ENCODE peak calls at places on chromosomes 2 and 18, in seven cellular contexts. M is GM23338, X is GM23248, K is HCT116, L is PC-3, T is MM.1S, G is hepatocyte. P is an unnamed sample. For H3K9me2, the result is how much of the 10 kb centered on the place peaks cover.

GRCh38 chr2:235639387-235639786 is 145.5 kb downstream of the AGAP1 start:
- DNase-seq in G (peak), X (peak), T (no peak), M (no peak), K (no peak), L (no peak), P (no peak)

GRCh38 chr2:150485114-150485870 is 2.2 kb downstream of the RND3 start:
- DNase-seq in G (peak), M (peak), K (no peak), L (peak), T (peak), X (peak), P (peak)

GRCh38 chr2:64134813-64135212 is 9.4 kb downstream of the PELI1 start:
- DNase-seq in G (no peak), L (no peak), X (no peak), M (no peak), T (no peak), K (no peak), P (no peak)

GRCh38 chr18:69948919-69949537 is 1.4 kb upstream of the CD226 start:
- DNase-seq in X (no peak), T (peak), M (peak), K (no peak), G (no peak), L (no peak), P (no peak)

GRCh38 chr2:96145028-96145939 is at the start of gene DUSP2:
- DNase-seq in K (peak), G (peak), X (peak), L (peak), T (peak), M (peak), P (peak)

GRCh38 chr2:132923787-132924186 is 253.8 kb upstream of the LYPD1 start:
- DNase-seq in L (peak), K (no peak), M (no peak), X (peak), T (no peak), G (peak), P (no peak)

GRCh38 chr2:104050632-104051242 is 803.2 kb upstream of the POU3F3 start:
- DNase-seq in G (no peak), M (no peak), X (peak), K (no peak), T (no peak), L (no peak), P (no peak)

GRCh38 chr2:74747411-74748080 is 86.4 kb upstream of the HK2 start:
- DNase-seq in L (no peak), X (peak), G (peak), T (no peak), K (no peak), M (no peak), P (no peak)

GRCh38 chr2:173984866-173985588 is 19.9 kb upstream of the SP3 start:
- DNase-seq in K (no peak), M (no peak), G (no peak), X (no peak), T (no peak), L (no peak), P (no peak)

GRCh38 chr2:237599465-237600110 is 9.1 kb upstream of the RAB17 start:
- DNase-seq in L (no peak), T (no peak), K (no peak), G (no peak), M (no peak), X (no peak), P (no peak)

GRCh38 chr2:158999458-158999857 is 31.0 kb downstream of the TANC1 start:
- DNase-seq in M (no peak), G (no peak), L (peak), K (no peak), X (peak), T (no peak), P (no peak)

GRCh38 chr18:27778925-27779324 is 398.0 kb downstream of the CDH2 start:
- DNase-seq in M (peak), K (no peak), L (no peak), X (no peak), T (no peak), G (no peak), P (no peak)

GRCh38 chr18:48263913-48264506 is 145.2 kb downstream of the ZBTB7C start:
- DNase-seq in G (no peak), L (peak), T (no peak), K (no peak), X (peak), M (no peak), P (no peak)

GRCh38 chr2:70247364-70248144 is 874 bp downstream of the TIA1 start:
- DNase-seq in G (peak), L (peak), K (no peak), M (no peak), X (peak), T (no peak), P (no peak)

GRCh38 chr2:115305712-115306111 is 863.3 kb downstream of the DPP10 start:
- DNase-seq in L (no peak), T (no peak), G (no peak), X (no peak), M (no peak), K (no peak), P (no peak)

GRCh38 chr2:83022631-83023210 is 1436.4 kb downstream of the SUCLG1 start:
- DNase-seq in K (no peak), T (no peak), X (no peak), M (no peak), L (peak), G (no peak), P (no peak)

GRCh38 chr2:135960598-135961551 is 24.6 kb downstream of the DARS1 start:
- DNase-seq in M (peak), G (peak), T (peak), K (no peak), X (peak), L (no peak), P (no peak)

GRCh38 chr2:191357682-191358081 is 112.5 kb downstream of the MYO1B start:
- DNase-seq in X (no peak), K (no peak), G (no peak), T (no peak), M (no peak), L (no peak), P (no peak)

GRCh38 chr2:72864500-72864899 is 22.7 kb upstream of the SPR start:
- DNase-seq in X (peak), L (peak), K (no peak), T (peak), G (no peak), M (no peak), P (no peak)

GRCh38 chr2:72863046-72863445 is 24.2 kb upstream of the SPR start:
- DNase-seq in T (no peak), K (no peak), L (no peak), G (no peak), X (no peak), M (peak), P (no peak)

GRCh38 chr2:72859831-72860262 is 27.4 kb upstream of the SPR start:
- DNase-seq in M (peak), K (peak), L (peak), T (peak), X (peak), G (peak), P (peak)

GRCh38 chr2:72862239-72862988 is 24.8 kb upstream of the SPR start:
- DNase-seq in K (peak), G (peak), T (peak), M (peak), L (peak), X (peak), P (peak)
- TF ChIP-seq EZH2 in K (no peak), G (no peak), T (no peak), M (no peak), L (no peak), X (no peak), P (no peak)

DNA sequence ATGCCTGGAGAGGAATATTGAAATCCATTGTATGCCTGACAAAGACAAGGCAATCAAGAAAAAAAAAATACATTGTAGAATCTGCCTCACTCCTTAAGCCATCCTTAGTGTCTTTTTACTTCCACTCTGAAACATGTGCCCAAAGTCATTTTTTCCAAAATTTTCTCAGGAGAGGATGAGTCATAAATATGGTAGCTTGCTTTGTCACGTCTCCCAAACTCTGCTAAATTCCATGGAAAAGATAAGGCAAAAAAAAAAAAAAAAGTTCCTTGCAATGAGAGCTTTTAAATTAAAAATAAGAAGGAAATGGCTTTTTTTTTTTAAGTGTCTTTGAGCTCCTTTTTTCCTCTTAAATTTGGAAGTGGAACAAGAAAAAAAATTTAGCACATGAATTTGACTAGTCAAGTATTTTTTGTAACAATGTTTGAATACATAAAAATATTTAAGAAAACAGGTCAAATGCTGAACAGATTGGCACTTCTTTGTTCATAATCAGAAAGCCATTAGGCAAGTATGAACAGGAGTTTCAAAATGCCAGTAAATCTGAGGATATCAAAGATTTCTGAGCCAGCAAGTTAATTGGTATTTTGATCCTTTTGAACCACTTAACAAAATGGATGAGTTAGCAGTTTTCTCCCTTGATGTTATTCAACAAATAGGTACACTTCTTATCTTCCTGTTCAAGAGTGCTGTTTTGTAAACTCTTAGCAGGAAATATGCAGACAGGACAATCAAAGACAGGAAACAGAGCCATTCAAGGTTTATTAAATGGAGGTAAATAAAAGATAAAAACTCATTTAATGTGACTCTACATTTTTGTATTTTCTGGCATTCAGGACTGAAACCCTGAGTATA is 247.3 kb upstream of the SP5 start:
- DNase-seq in X (peak), K (no peak), T (peak), L (no peak), G (no peak), M (no peak), P (no peak)
- H3K9me2 ChIP-seq in X (under half), K (under half), T (under half), L (under half), G (under half), M (under half), P (under half)

GRCh38 chr2:218893349-218894167 is 12.9 kb downstream of the WNT10A start:
- DNase-seq in L (no peak), T (no peak), G (no peak), M (no peak), K (no peak), X (no peak), P (no peak)
- H3K4me2 ChIP-seq in L (peak), T (peak), G (peak), M (peak), K (peak), X (peak), P (peak)

GRCh38 chr2:30730736-30731135 is 76.5 kb downstream of the CAPN13 start:
- DNase-seq in G (no peak), L (no peak), X (no peak), M (no peak), T (no peak), K (no peak), P (no peak)
- TF ChIP-seq EZH2 in G (no peak), L (no peak), X (no peak), M (no peak), T (no peak), K (no peak), P (no peak)

DNA sequence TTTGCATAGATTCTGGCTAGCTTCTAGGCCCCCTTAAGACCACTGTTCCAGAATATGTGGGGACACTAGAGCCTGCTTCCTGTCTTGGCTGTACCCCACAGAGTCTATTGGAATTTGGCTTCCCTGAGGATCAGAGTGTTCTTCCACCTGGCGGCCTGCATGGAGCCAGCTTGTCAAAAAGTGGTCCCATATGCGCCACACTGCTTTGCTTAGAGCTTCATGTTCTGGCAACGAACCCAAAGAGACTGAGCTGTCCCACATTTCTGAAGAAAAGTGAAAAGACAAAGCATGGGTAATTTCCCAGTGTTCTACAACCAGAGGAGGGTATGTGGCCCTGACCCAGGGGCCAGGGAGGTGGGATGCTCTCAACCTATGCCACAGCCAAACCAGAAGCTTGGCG is 52.7 kb upstream of the FZD7 start:
- DNase-seq in X (no peak), T (no peak), M (no peak), K (no peak), L (no peak), G (no peak), P (no peak)
- H3K9me2 ChIP-seq in X (under half), T (under half), M (under half), K (under half), L (under half), G (under half), P (under half)